ENCODE peak calls at places on chromosome 16, in nine cellular contexts. L is GM12864, V is cardiac fibroblast, J is PC-3, U is ovary, K is coronary artery, Z is epithelial cell of esophagus, H is A673, D is PC-9. B is an unnamed sample.

GRCh38 chr16:66359012-66359411 is 7.5 kb upstream of the CDH5 start:
- DNase-seq in L (no peak), V (no peak), J (peak), U (no peak), K (no peak), Z (peak), H (peak), D (peak), B (peak)

GRCh38 chr16:20099375-20099774 is 25.7 kb upstream of the GPR139 start:
- DNase-seq in L (no peak), V (no peak), J (no peak), U (no peak), K (no peak), Z (no peak), H (no peak), D (no peak), B (no peak)

GRCh38 chr16:10935491-10935890 is 6.8 kb downstream of the DEXI start:
- DNase-seq in L (no peak), V (no peak), J (no peak), U (no peak), K (no peak), Z (no peak), H (no peak), D (no peak), B (no peak)

GRCh38 chr16:74760007-74760767 is 14.4 kb downstream of the FA2H start:
- DNase-seq in L (no peak), V (no peak), J (peak), U (no peak), K (no peak), Z (peak), H (no peak), D (no peak), B (peak)

GRCh38 chr16:1674306-1674705 is 3.8 kb upstream of the JPT2 start:
- DNase-seq in L (no peak), V (no peak), J (peak), U (no peak), K (no peak), Z (no peak), H (no peak), D (no peak), B (no peak)

GRCh38 chr16:28202147-28202746 is 9.5 kb downstream of the XPO6 start:
- DNase-seq in L (no peak), V (no peak), J (no peak), U (no peak), K (no peak), Z (no peak), H (no peak), D (no peak), B (no peak)

GRCh38 chr16:14509055-14509454 is 121.0 kb downstream of the PARN start:
- DNase-seq in L (no peak), V (peak), J (peak), U (no peak), K (no peak), Z (peak), H (peak), D (peak), B (peak)

GRCh38 chr16:17318200-17318599 is 152.6 kb downstream of the XYLT1 start:
- DNase-seq in L (no peak), V (peak), J (no peak), U (no peak), K (no peak), Z (no peak), H (no peak), D (no peak), B (peak)

GRCh38 chr16:69917739-69918138 is 33.4 kb upstream of the CLEC18A start:
- DNase-seq in L (no peak), V (peak), J (peak), U (peak), K (peak), Z (peak), H (peak), D (peak), B (peak)

GRCh38 chr16:1871974-1872635 is at the start of gene MEIOB:
- DNase-seq in L (no peak), V (peak), J (no peak), U (peak), K (no peak), Z (peak), H (peak), D (no peak), B (no peak)

GRCh38 chr16:2019500-2019899 is at the start of gene NPW:
- DNase-seq in L (no peak), V (no peak), J (no peak), U (peak), K (no peak), Z (no peak), H (peak), D (no peak), B (no peak)

GRCh38 chr16:67474551-67474950 is 6.4 kb downstream of the ATP6V0D1 start:
- DNase-seq in L (no peak), V (no peak), J (no peak), U (no peak), K (no peak), Z (no peak), H (no peak), D (no peak), B (no peak)

GRCh38 chr16:28974007-28974436 is 556 bp upstream of the SPNS1 start:
- DNase-seq in L (no peak), V (peak), J (peak), U (peak), K (no peak), Z (peak), H (peak), D (peak), B (peak)

GRCh38 chr16:3519581-3519980 is 18.8 kb downstream of the CLUAP1 start:
- DNase-seq in L (no peak), V (no peak), J (peak), U (no peak), K (no peak), Z (peak), H (no peak), D (peak), B (no peak)

GRCh38 chr16:7363397-7364053 is 30.9 kb downstream of the RBFOX1 start:
- DNase-seq in L (no peak), V (no peak), J (no peak), U (no peak), K (no peak), Z (no peak), H (no peak), D (no peak), B (no peak)

GRCh38 chr16:17748005-17748719 is 277.4 kb upstream of the XYLT1 start:
- DNase-seq in L (no peak), V (no peak), J (no peak), U (no peak), K (no peak), Z (no peak), H (no peak), D (no peak), B (no peak)

GRCh38 chr16:25177831-25178688 is 38.7 kb upstream of the AQP8 start:
- DNase-seq in L (no peak), V (no peak), J (no peak), U (peak), K (no peak), Z (no peak), H (no peak), D (no peak), B (peak)

GRCh38 chr16:68921654-68922053 is 78.3 kb downstream of the TANGO6 start:
- DNase-seq in L (no peak), V (no peak), J (peak), U (no peak), K (no peak), Z (peak), H (no peak), D (peak), B (peak)

GRCh38 chr16:13397126-13397525 is 495.7 kb downstream of the SHISA9 start:
- DNase-seq in L (no peak), V (no peak), J (no peak), U (no peak), K (no peak), Z (no peak), H (no peak), D (no peak), B (no peak)

GRCh38 chr16:61929801-61930200 is 106.4 kb downstream of the CDH8 start:
- DNase-seq in L (no peak), V (no peak), J (peak), U (no peak), K (no peak), Z (no peak), H (no peak), D (no peak), B (no peak)

GRCh38 chr16:66608241-66609138 is 4.0 kb downstream of the CMTM3 start:
- DNase-seq in L (no peak), V (peak), J (peak), U (peak), K (peak), Z (peak), H (peak), D (peak), B (peak)

GRCh38 chr16:74290356-74290755 is 6.3 kb upstream of the PSMD7 start:
- DNase-seq in L (no peak), V (no peak), J (no peak), U (no peak), K (no peak), Z (no peak), H (no peak), D (no peak), B (no peak)

GRCh38 chr16:28876973-28877641 is 1.2 kb upstream of the ATP2A1 start:
- DNase-seq in L (no peak), V (no peak), J (no peak), U (no peak), K (no peak), Z (no peak), H (no peak), D (no peak), B (no peak)

GRCh38 chr16:12425134-12425941 is 378.3 kb downstream of the CPPED1 start:
- DNase-seq in L (no peak), V (no peak), J (no peak), U (no peak), K (no peak), Z (no peak), H (no peak), D (no peak), B (peak)

GRCh38 chr16:19874026-19874425 is 10.6 kb downstream of the GPRC5B start:
- DNase-seq in L (no peak), V (no peak), J (no peak), U (no peak), K (no peak), Z (no peak), H (no peak), D (no peak), B (no peak)

GRCh38 chr16:24668481-24669001 is 60.9 kb upstream of the TNRC6A start:
- DNase-seq in L (no peak), V (peak), J (no peak), U (no peak), K (no peak), Z (peak), H (peak), D (no peak), B (peak)

GRCh38 chr16:2828876-2829430 is 1.1 kb upstream of the ZG16B start:
- DNase-seq in L (no peak), V (no peak), J (no peak), U (no peak), K (no peak), Z (no peak), H (no peak), D (no peak), B (no peak)

GRCh38 chr16:46889942-46890300 is 5.8 kb downstream of the GPT2 start:
- DNase-seq in L (no peak), V (no peak), J (no peak), U (no peak), K (no peak), Z (no peak), H (no peak), D (no peak), B (no peak)

GRCh38 chr16:11560701-11561439 is 25.8 kb downstream of the LITAF start:
- DNase-seq in L (no peak), V (peak), J (no peak), U (peak), K (no peak), Z (peak), H (no peak), D (no peak), B (peak)

GRCh38 chr16:1745181-1745899 is 26.0 kb downstream of the NME3 start:
- DNase-seq in L (no peak), V (peak), J (peak), U (no peak), K (no peak), Z (peak), H (no peak), D (peak), B (peak)

GRCh38 chr16:86018487-86018886 is 119.5 kb downstream of the IRF8 start:
- DNase-seq in L (no peak), V (peak), J (no peak), U (no peak), K (peak), Z (no peak), H (no peak), D (no peak), B (peak)

GRCh38 chr16:11001611-11002010 is 57.2 kb downstream of the CLEC16A start:
- DNase-seq in L (no peak), V (no peak), J (no peak), U (no peak), K (no peak), Z (no peak), H (no peak), D (no peak), B (no peak)

GRCh38 chr16:70453891-70454220 is 539 bp upstream of the FCSK start:
- DNase-seq in L (no peak), V (no peak), J (peak), U (no peak), K (no peak), Z (peak), H (no peak), D (no peak), B (no peak)

GRCh38 chr16:74035816-74036215 is 260.8 kb upstream of the PSMD7 start:
- DNase-seq in L (no peak), V (peak), J (peak), U (no peak), K (no peak), Z (peak), H (peak), D (no peak), B (peak)

GRCh38 chr16:87135631-87136030 is 181.6 kb downstream of the C16orf95 start:
- DNase-seq in L (no peak), V (no peak), J (no peak), U (no peak), K (no peak), Z (no peak), H (no peak), D (no peak), B (no peak)

GRCh38 chr16:29775742-29776408 is 2.2 kb upstream of the ZG16 start:
- DNase-seq in L (no peak), V (peak), J (peak), U (peak), K (no peak), Z (peak), H (no peak), D (peak), B (peak)

GRCh38 chr16:84929421-84930297 is 81.7 kb downstream of the ZDHHC7 start:
- DNase-seq in L (no peak), V (peak), J (no peak), U (peak), K (no peak), Z (no peak), H (no peak), D (no peak), B (peak)

GRCh38 chr16:84928679-84929420 is 82.5 kb downstream of the ZDHHC7 start:
- DNase-seq in L (no peak), V (peak), J (peak), U (peak), K (peak), Z (no peak), H (no peak), D (no peak), B (peak)

GRCh38 chr16:84926462-84926861 is 84.9 kb downstream of the ZDHHC7 start:
- DNase-seq in L (no peak), V (no peak), J (no peak), U (no peak), K (no peak), Z (no peak), H (no peak), D (no peak), B (no peak)

GRCh38 chr16:84925773-84926372 is 85.5 kb downstream of the ZDHHC7 start:
- DNase-seq in L (no peak), V (no peak), J (no peak), U (no peak), K (no peak), Z (no peak), H (no peak), D (no peak), B (no peak)

DNA sequence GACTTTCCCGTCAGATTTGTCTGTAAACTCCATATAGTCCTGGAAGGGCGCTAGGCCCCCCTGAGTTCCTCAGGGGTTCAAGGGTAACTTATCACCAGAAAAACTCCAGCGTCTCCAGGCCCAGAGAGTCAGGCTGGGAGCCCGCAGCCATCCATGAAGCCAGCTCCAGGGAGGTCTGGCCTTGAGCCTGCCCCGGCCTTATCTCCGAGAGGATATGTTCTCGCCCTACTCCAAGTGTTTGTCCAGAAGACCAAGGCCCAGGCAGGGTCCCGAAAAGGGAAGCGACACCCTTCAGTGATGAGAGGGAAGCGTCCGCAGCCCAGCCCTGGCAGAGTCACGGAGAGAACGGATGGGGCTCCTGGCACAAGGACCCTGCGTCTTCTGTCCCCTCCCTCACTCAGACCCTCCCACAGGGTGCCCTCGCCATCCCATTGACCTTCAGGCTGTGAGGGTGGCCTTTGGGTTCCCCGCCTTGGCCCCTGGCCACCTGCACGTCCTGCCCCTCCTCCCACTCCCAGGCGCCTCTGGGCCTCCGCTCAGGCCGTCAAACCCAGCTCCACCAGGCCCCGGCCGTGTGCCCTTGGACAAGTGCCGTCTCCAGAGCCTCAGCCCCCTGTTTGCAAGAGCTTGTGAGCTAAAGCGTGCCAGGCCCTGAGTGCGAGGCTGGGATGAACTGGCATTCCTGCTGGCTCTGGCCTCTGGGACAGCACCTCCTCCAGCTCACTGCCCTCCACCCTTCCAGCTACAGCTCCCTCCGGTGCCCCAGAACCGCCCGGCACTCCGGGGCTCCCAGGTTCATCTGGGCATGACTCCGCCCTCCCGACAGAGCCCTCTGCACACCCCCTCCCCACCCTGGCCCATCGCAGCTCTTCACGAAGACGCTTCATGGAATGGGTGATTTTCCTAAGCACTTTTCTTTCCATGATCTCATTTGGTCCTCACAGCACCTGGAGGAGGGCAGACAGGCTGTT is 83.4 kb downstream of the ZDHHC7 start:
- DNase-seq in L (no peak), V (no peak), J (no peak), U (peak), K (no peak), Z (no peak), H (no peak), D (no peak), B (no peak)
- TF ChIP-seq CTCF in L (no peak), V (no peak), J (no peak), U (no peak), K (no peak), Z (no peak), H (no peak), D (no peak), B (no peak)

GRCh38 chr16:57013902-57014301 is 24.5 kb downstream of the NLRC5 start:
- DNase-seq in L (no peak), V (no peak), J (no peak), U (no peak), K (no peak), Z (no peak), H (no peak), D (no peak), B (no peak)
- H3K4me3 ChIP-seq in L (peak), V (no peak), J (no peak), U (no peak), K (no peak), Z (no peak), H (no peak), D (no peak), B (no peak)

DNA sequence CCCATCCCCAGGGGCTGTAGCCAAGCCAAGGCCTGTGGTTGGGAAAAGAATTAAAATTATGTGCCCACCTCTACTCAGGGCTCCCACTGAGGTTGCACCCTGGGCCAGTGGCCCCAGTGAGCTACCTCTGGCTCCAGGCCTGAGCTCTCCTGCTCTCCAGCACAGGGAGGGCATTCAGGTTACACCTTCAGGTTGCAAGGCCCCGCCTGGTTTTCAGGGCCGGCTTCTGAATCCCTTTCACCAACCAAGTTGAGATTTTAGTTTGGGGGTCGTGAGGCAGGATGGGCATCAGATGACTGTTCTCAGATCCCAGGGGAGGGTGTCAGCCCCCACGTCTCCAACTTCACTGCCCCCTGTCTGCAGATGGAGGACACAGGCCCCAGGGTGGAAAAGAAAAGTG is 8.0 kb upstream of the KATNB1 start:
- DNase-seq in L (no peak), V (no peak), J (no peak), U (no peak), K (no peak), Z (no peak), H (no peak), D (no peak), B (no peak)
- TF ChIP-seq CTCF in L (no peak), V (peak), J (no peak), U (no peak), K (no peak), Z (no peak), H (no peak), D (no peak), B (no peak)

GRCh38 chr16:22034503-22034902 is 26.6 kb downstream of the MOSMO start:
- DNase-seq in L (no peak), V (no peak), J (no peak), U (no peak), K (no peak), Z (no peak), H (no peak), D (no peak), B (no peak)
- H3K4me3 ChIP-seq in L (no peak), V (no peak), J (no peak), U (no peak), K (no peak), Z (no peak), H (no peak), D (no peak), B (no peak)

GRCh38 chr16:35195173-35195863 is 1735.9 kb downstream of the TP53TG3F start:
- DNase-seq in L (no peak), V (no peak), J (no peak), U (no peak), K (peak), Z (no peak), H (no peak), D (no peak), B (no peak)
- TF ChIP-seq CTCF in L (no peak), V (no peak), J (no peak), U (no peak), K (no peak), Z (no peak), H (no peak), D (peak), B (no peak)

DNA sequence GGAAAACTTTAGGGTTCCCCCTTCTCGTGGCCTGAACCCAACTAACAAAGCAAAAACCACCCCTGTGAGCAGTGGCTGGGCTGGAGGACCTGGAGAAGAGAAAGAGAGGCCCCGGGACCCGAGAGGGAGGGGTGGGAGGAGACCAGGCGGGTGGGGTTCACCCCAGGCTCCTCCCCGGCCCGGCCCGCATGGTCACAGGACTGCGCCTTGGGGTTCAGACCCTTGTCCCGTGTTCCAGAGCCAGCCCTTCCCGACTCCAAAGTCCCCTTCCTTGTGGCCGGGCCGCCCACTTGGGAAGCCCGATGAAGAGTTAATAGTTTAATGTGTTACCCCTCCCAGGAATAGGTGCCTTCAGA is 852 bp downstream of the MARVELD3 start:
- DNase-seq in L (no peak), V (no peak), J (no peak), U (peak), K (no peak), Z (peak), H (no peak), D (peak), B (no peak)
- H3K4me3 ChIP-seq in L (peak), V (no peak), J (peak), U (peak), K (peak), Z (peak), H (peak), D (peak), B (no peak)

GRCh38 chr16:53417011-53417410 is 17.3 kb upstream of the RBL2 start:
- DNase-seq in L (no peak), V (peak), J (no peak), U (no peak), K (no peak), Z (peak), H (no peak), D (peak), B (peak)

GRCh38 chr16:53417976-53418375 is 16.3 kb upstream of the RBL2 start:
- DNase-seq in L (no peak), V (no peak), J (no peak), U (no peak), K (no peak), Z (no peak), H (no peak), D (no peak), B (no peak)

GRCh38 chr16:53413864-53414263 is 20.4 kb upstream of the RBL2 start:
- DNase-seq in L (no peak), V (no peak), J (no peak), U (no peak), K (no peak), Z (no peak), H (no peak), D (no peak), B (no peak)

GRCh38 chr16:53414381-53414780 is 19.9 kb upstream of the RBL2 start:
- DNase-seq in L (no peak), V (no peak), J (peak), U (no peak), K (no peak), Z (peak), H (no peak), D (no peak), B (no peak)

GRCh38 chr16:53415504-53415903 is 18.8 kb upstream of the RBL2 start:
- DNase-seq in L (no peak), V (no peak), J (peak), U (no peak), K (no peak), Z (peak), H (peak), D (no peak), B (no peak)
- TF ChIP-seq CTCF in L (no peak), V (no peak), J (peak), U (no peak), K (no peak), Z (peak), H (peak), D (no peak), B (no peak)

B was measured in fibroblast of mammary gland.